ENCODE peak calls at places on chromosomes 4 and X, in four cellular contexts. A is MCF 10A, M is HS-5, O is HCT116. G is an unnamed sample.

GRCh38 chrX:35625714-35626113 is 172.4 kb upstream of the MAGEB16 start:
- DNase-seq in O (no peak), A (no peak), M (no peak), G (no peak)

GRCh38 chr4:176335421-176335820 is 15.7 kb downstream of the SPCS3 start:
- DNase-seq in A (no peak), O (no peak), M (no peak), G (no peak)

GRCh38 chr4:68984947-68985346 is 33.3 kb upstream of the UGT2A3 start:
- DNase-seq in O (no peak), A (no peak), M (no peak), G (no peak)

GRCh38 chr4:95465010-95465409 is 83.8 kb downstream of the UNC5C start:
- DNase-seq in A (peak), M (peak), O (no peak), G (no peak)

GRCh38 chr4:168499241-168499640 is 2.4 kb downstream of the PALLD start:
- DNase-seq in O (no peak), M (no peak), A (no peak), G (no peak)

GRCh38 chr4:152606800-152607577 is 71.1 kb upstream of the FBXW7 start:
- DNase-seq in O (no peak), M (no peak), A (no peak), G (no peak)

GRCh38 chr4:184674011-184674410 is 24.5 kb downstream of the PRIMPOL start:
- DNase-seq in A (no peak), M (no peak), O (no peak), G (no peak)

GRCh38 chr4:114780205-114780604 is 181.6 kb downstream of the UGT8 start:
- DNase-seq in M (no peak), O (peak), A (peak), G (no peak)

GRCh38 chr4:183960021-183960420 is 54.9 kb downstream of the STOX2 start:
- DNase-seq in M (peak), A (peak), O (no peak), G (no peak)

GRCh38 chr4:175273995-175274753 is 356.0 kb downstream of the ADAM29 start:
- DNase-seq in M (peak), O (no peak), A (peak), G (no peak)

GRCh38 chr4:121112530-121112929 is 40.2 kb upstream of the NDNF start:
- DNase-seq in A (peak), M (no peak), O (no peak), G (no peak)

GRCh38 chr4:101055392-101055791 is 291.9 kb downstream of the PPP3CA start:
- DNase-seq in M (no peak), A (no peak), O (no peak), G (no peak)

GRCh38 chr4:55214172-55214571 is 88.8 kb upstream of the KDR start:
- DNase-seq in M (no peak), A (no peak), O (no peak), G (no peak)

GRCh38 chr4:1864076-1865008 is 6.9 kb upstream of the NSD2 start:
- DNase-seq in O (no peak), M (no peak), A (no peak), G (no peak)

GRCh38 chrX:8848921-8849320 is 47.7 kb upstream of the FAM9A start:
- DNase-seq in O (no peak), A (no peak), M (peak), G (no peak)

GRCh38 chr4:154507170-154507569 is 15.6 kb upstream of the DCHS2 start:
- DNase-seq in O (no peak), M (no peak), A (no peak), G (no peak)

GRCh38 chr4:143372093-143372915 is 35.6 kb downstream of the GAB1 start:
- DNase-seq in A (no peak), O (no peak), M (no peak), G (no peak)

GRCh38 chr4:182530451-182530850 is 287.2 kb downstream of the TENM3 start:
- DNase-seq in A (no peak), O (no peak), M (no peak), G (no peak)

GRCh38 chr4:168505996-168506395 is 9.1 kb downstream of the PALLD start:
- DNase-seq in M (no peak), A (no peak), O (no peak), G (no peak)

GRCh38 chrX:11908371-11908770 is 150.3 kb downstream of the MSL3 start:
- DNase-seq in A (peak), M (no peak), O (no peak), G (no peak)

GRCh38 chrX:7828594-7828993 is 14.4 kb upstream of the VCX start:
- DNase-seq in O (no peak), M (no peak), A (peak), G (no peak)

GRCh38 chrX:48938721-48939416 is 18.5 kb downstream of the OTUD5 start:
- DNase-seq in A (no peak), O (no peak), M (no peak), G (no peak)

GRCh38 chrX:39258331-39258730 is 457.1 kb downstream of the MID1IP1 start:
- DNase-seq in O (no peak), M (no peak), A (no peak), G (no peak)

GRCh38 chr4:168453146-168453545 is 27.1 kb downstream of the DDX60L start:
- DNase-seq in A (no peak), O (no peak), M (no peak), G (no peak)

GRCh38 chr4:47907247-47907646 is 7.1 kb downstream of the NFXL1 start:
- DNase-seq in O (no peak), A (no peak), M (no peak), G (no peak)

GRCh38 chr4:83212041-83212851 is 72.4 kb downstream of the COQ2 start:
- DNase-seq in A (peak), O (no peak), M (no peak), G (no peak)

GRCh38 chr4:73213917-73214663 is 44.5 kb downstream of the ANKRD17 start:
- DNase-seq in O (no peak), M (no peak), A (no peak), G (no peak)

GRCh38 chr4:168304744-168305459 is 13.7 kb downstream of the DDX60 start:
- DNase-seq in M (peak), A (peak), O (no peak), G (no peak)

GRCh38 chr4:6295495-6295894 is 25.8 kb downstream of the WFS1 start:
- DNase-seq in M (no peak), O (no peak), A (no peak), G (no peak)

GRCh38 chr4:109729155-109729562 is 711 bp downstream of the PLA2G12A start:
- DNase-seq in A (peak), M (no peak), O (no peak), G (no peak)

GRCh38 chrX:12011075-12011474 is 127.2 kb upstream of the FRMPD4 start:
- DNase-seq in O (no peak), A (peak), M (peak), G (no peak)

G was measured in mesothelial cell of epicardium.